ENCODE peak calls at places on chromosomes 2 and 18, in nine cellular contexts. K is 8988T; N is amniotic stem cell; X is H9; A is iPS-NIHi11; B is stimulated activated CD8-positive, alpha-beta memory T cell treated with anti-CD3 and anti-CD28 coated beads, Interleukin-7, amount 100 ng/mL, for 24 hours; H is activated CD4-positive, CD25-positive, alpha-beta regulatory T cell treated with anti-CD3 and anti-CD28 coated beads, Interleukin-2, amount 50 U/mL, for 16 hours; Y is NCI-H2081; T is NCI-H187. J is an unnamed sample.

GRCh38 chr2:85935746-85936208 is 47.0 kb upstream of the ST3GAL5 start:
- DNase-seq in B (no peak), Y (no peak), N (peak; percentile 13), T (no peak), H (no peak), K (peak; percentile 44), A (peak; percentile 77), X (peak; percentile 52), J (peak; percentile 62)

GRCh38 chr2:3034856-3035255 is 342.8 kb downstream of the EIPR1 start:
- DNase-seq in A (no peak), Y (no peak), X (no peak), K (no peak), B (no peak), T (no peak), N (no peak), H (no peak), J (no peak)

GRCh38 chr2:8437228-8437948 is 244.5 kb upstream of the ID2 start:
- DNase-seq in A (no peak), N (no peak), H (no peak), K (no peak), X (no peak), B (no peak), T (no peak), Y (no peak), J (no peak)

GRCh38 chr2:58539973-58540372 is 298.8 kb upstream of the FANCL start:
- DNase-seq in H (no peak), A (peak; percentile 54), Y (peak; percentile 68), N (no peak), X (no peak), T (no peak), B (no peak), K (no peak), J (peak; percentile 78)

GRCh38 chr2:232328516-232329460 is 49.8 kb upstream of the ALPP start:
- DNase-seq in A (no peak), Y (no peak), N (no peak), T (no peak), K (no peak), X (peak; percentile 24), H (no peak), B (no peak), J (no peak)

GRCh38 chr2:100059638-100060037 is 82.8 kb downstream of the AFF3 start:
- DNase-seq in T (no peak), Y (no peak), N (no peak), H (no peak), K (no peak), B (no peak), X (no peak), A (no peak), J (no peak)

GRCh38 chr2:74507145-74507925 is at the start of gene PCGF1:
- DNase-seq in H (peak; percentile 95), Y (peak; percentile 99), T (peak; percentile 92), N (peak; percentile 94), B (peak; percentile 99), K (peak; percentile 94), A (peak; percentile 93), X (peak; percentile 98), J (peak; percentile 99)

GRCh38 chr2:29628882-29629281 is 292.5 kb downstream of the ALK start:
- DNase-seq in N (no peak), X (no peak), B (no peak), A (no peak), T (no peak), Y (no peak), K (no peak), H (no peak), J (no peak)

GRCh38 chr2:70767699-70768584 is at the start of gene ADD2:
- DNase-seq in N (no peak), K (no peak), A (peak; percentile 90), T (peak; percentile 13), H (no peak), X (peak; percentile 73), B (no peak), Y (peak; percentile 62), J (peak; percentile 24)

GRCh38 chr2:184394642-184395041 is 203.7 kb upstream of the ZNF804A start:
- DNase-seq in N (no peak), A (no peak), H (no peak), Y (no peak), K (no peak), T (no peak), B (no peak), X (no peak), J (no peak)

GRCh38 chr18:43279015-43279758 is 1.9 kb upstream of the SYT4 start:
- DNase-seq in N (no peak), H (no peak), A (peak; percentile 72), B (no peak), X (peak; percentile 59), Y (peak; percentile 86), K (no peak), T (no peak), J (peak; percentile 5)

GRCh38 chr2:119316066-119316465 is 50.6 kb downstream of the C2orf76 start:
- DNase-seq in N (no peak), B (no peak), Y (no peak), H (no peak), X (no peak), T (no peak), A (no peak), K (no peak), J (no peak)

GRCh38 chr2:203869610-203870042 is 2.1 kb downstream of the CTLA4 start:
- DNase-seq in H (no peak), Y (no peak), A (no peak), X (no peak), T (no peak), K (no peak), N (no peak), B (no peak), J (no peak)

GRCh38 chr2:169362346-169363026 is at the start of gene LRP2:
- DNase-seq in H (no peak), K (peak; percentile 43), T (no peak), Y (no peak), B (no peak), X (peak; percentile 38), N (no peak), A (peak; percentile 50), J (no peak)

GRCh38 chr2:28665041-28665704 is 86.5 kb upstream of the PPP1CB start:
- DNase-seq in B (no peak), T (no peak), H (no peak), K (no peak), Y (peak; percentile 27), X (no peak), N (peak; percentile 49), A (no peak), J (no peak)

GRCh38 chr2:234425923-234426603 is 70.8 kb downstream of the ARL4C start:
- DNase-seq in N (no peak), Y (no peak), T (no peak), H (peak; percentile 50), A (no peak), K (no peak), B (no peak), X (no peak), J (no peak)

GRCh38 chr2:215764441-215765048 is 248.8 kb downstream of the MREG start:
- DNase-seq in T (no peak), K (no peak), X (no peak), H (no peak), A (no peak), Y (no peak), B (no peak), N (no peak), J (peak; percentile 79)

GRCh38 chr18:35782926-35783325 is 189.6 kb upstream of the RMP24 start:
- DNase-seq in K (no peak), X (no peak), H (no peak), N (no peak), B (no peak), T (no peak), Y (no peak), A (no peak), J (peak; percentile 84)

GRCh38 chr2:9474361-9475117 is at the start of gene IAH1:
- DNase-seq in T (no peak), N (no peak), H (peak; percentile 51), Y (no peak), A (peak; percentile 82), X (peak; percentile 51), K (peak; percentile 76), B (peak; percentile 40), J (peak; percentile 48)

GRCh38 chr2:62489162-62489561 is 16.8 kb downstream of the TMEM17 start:
- DNase-seq in A (no peak), B (no peak), T (no peak), K (no peak), H (no peak), Y (no peak), N (peak; percentile 38), X (no peak), J (peak; percentile 24)

GRCh38 chr2:180505203-180505602 is 475.2 kb upstream of the UBE2E3 start:
- DNase-seq in T (no peak), N (no peak), K (no peak), Y (no peak), A (no peak), X (no peak), B (no peak), H (no peak), J (peak; percentile 38)

GRCh38 chr2:118881490-118882129 is 34.2 kb upstream of the EN1 start:
- DNase-seq in A (peak; percentile 79), T (no peak), K (no peak), X (peak; percentile 91), B (peak; percentile 17), H (peak; percentile 15), N (no peak), Y (peak; percentile 68), J (peak; percentile 83)

GRCh38 chr18:6961331-6961730 is 156.3 kb downstream of the LAMA1 start:
- DNase-seq in K (no peak), N (no peak), B (no peak), T (no peak), A (no peak), H (no peak), X (no peak), Y (no peak), J (peak; percentile 27)

GRCh38 chr18:58611471-58612131 is 17.3 kb downstream of the ALPK2 start:
- DNase-seq in B (no peak), Y (no peak), H (no peak), X (peak; percentile 61), K (no peak), A (peak; percentile 60), T (no peak), N (no peak), J (peak; percentile 47)

GRCh38 chr2:71536311-71536710 is 83.0 kb downstream of the DYSF start:
- DNase-seq in X (peak; percentile 20), H (no peak), N (no peak), K (no peak), T (no peak), Y (no peak), B (no peak), A (no peak), J (peak; percentile 70)

GRCh38 chr2:31940920-31941319 is 69.9 kb downstream of the MEMO1 start:
- DNase-seq in T (no peak), N (no peak), X (no peak), B (no peak), Y (no peak), K (no peak), A (no peak), H (no peak), J (peak; percentile 80)

GRCh38 chr2:98479959-98480524 is 35.4 kb downstream of the INPP4A start:
- DNase-seq in K (no peak), B (no peak), Y (peak; percentile 42), T (no peak), N (no peak), H (no peak), X (no peak), A (peak; percentile 60), J (peak; percentile 98)

GRCh38 chr2:130764035-130764820 is 8.9 kb downstream of the AMER3 start:
- DNase-seq in N (no peak), K (no peak), Y (no peak), B (no peak), H (no peak), T (no peak), X (no peak), A (no peak), J (no peak)

GRCh38 chr2:10257500-10258147 is 45.1 kb upstream of the HPCAL1 start:
- DNase-seq in K (no peak), B (no peak), A (no peak), X (no peak), T (no peak), H (no peak), Y (no peak), N (no peak), J (no peak)

J was measured in epithelial cell of esophagus.